ENCODE peak calls at places on chromosomes 7 and 10, in nine cellular contexts. L is choroid plexus epithelial cell, K is RWPE1, H is SK-N-MC, E is NCI-H748 treated with DMSO at 0.1 percent for 48 hours, J is Kasumi-1, C is ovary, G is renal cortical epithelial cell, R is ureter. V is an unnamed sample.

GRCh38 chr7:44046321-44047061 is 2.0 kb downstream of the DBNL start:
- DNase-seq in L (no peak), J (peak), C (no peak), H (no peak), R (peak), E (no peak), K (no peak), G (no peak), V (no peak)

GRCh38 chr10:4775808-4776207 is 50.2 kb upstream of the AKR1E2 start:
- DNase-seq in J (no peak), G (peak), K (peak), E (no peak), R (no peak), C (no peak), L (peak), H (no peak), V (no peak)

GRCh38 chr7:151083071-151083823 is at the start of gene TMUB1:
- DNase-seq in L (peak), J (peak), H (no peak), G (no peak), R (peak), E (peak), K (peak), C (peak), V (peak)

GRCh38 chr7:75946207-75946855 is 31.4 kb downstream of the POR start:
- DNase-seq in G (no peak), J (no peak), E (no peak), R (no peak), C (no peak), L (no peak), H (no peak), K (no peak), V (no peak)

GRCh38 chr10:104331208-104331838 is 6.9 kb downstream of the ITPRIP start:
- DNase-seq in C (peak), R (peak), K (peak), E (peak), J (no peak), L (peak), G (peak), H (no peak), V (peak)

GRCh38 chr7:142669074-142669654 is 80.1 kb upstream of the PRSS1 start:
- DNase-seq in L (peak), J (peak), E (peak), K (no peak), C (no peak), G (peak), H (no peak), R (no peak), V (no peak)

GRCh38 chr10:11483189-11484148 is 128.0 kb downstream of the USP6NL start:
- DNase-seq in L (no peak), R (no peak), E (no peak), C (no peak), J (peak), H (no peak), G (peak), K (no peak), V (no peak)

GRCh38 chr7:2151801-2152612 is 80.7 kb downstream of the MAD1L1 start:
- DNase-seq in L (no peak), J (no peak), C (no peak), E (no peak), G (no peak), K (no peak), H (no peak), R (no peak), V (no peak)

GRCh38 chr10:93074137-93074596 is 474 bp downstream of the CYP26A1 start:
- DNase-seq in H (no peak), L (no peak), R (no peak), K (no peak), C (no peak), J (peak), G (no peak), E (no peak), V (peak)

GRCh38 chr7:67267914-67268313 is 271.3 kb downstream of the TYW1 start:
- DNase-seq in C (peak), H (no peak), R (no peak), K (peak), L (peak), J (no peak), G (peak), E (no peak), V (no peak)

GRCh38 chr7:4037308-4037707 is 644.8 kb upstream of the FOXK1 start:
- DNase-seq in H (no peak), L (no peak), K (no peak), J (no peak), C (no peak), G (no peak), R (no peak), E (no peak), V (no peak)

GRCh38 chr10:132904169-132904813 is 38.1 kb downstream of the CFAP46 start:
- DNase-seq in K (peak), J (peak), L (peak), G (peak), H (no peak), E (no peak), C (no peak), R (no peak), V (peak)

GRCh38 chr10:34520084-34520483 is 295.0 kb downstream of the PARD3 start:
- DNase-seq in R (no peak), L (no peak), H (no peak), G (no peak), E (peak), C (no peak), K (peak), J (no peak), V (no peak)

GRCh38 chr7:44067064-44067951 is 1.9 kb upstream of the PGAM2 start:
- DNase-seq in C (no peak), E (no peak), H (no peak), G (no peak), L (no peak), R (no peak), J (no peak), K (no peak), V (no peak)